ENCODE peak calls at places on chromosome 12, in eight cellular contexts. One of them, this sample, is unnamed.
A peak's percentile ranks its signal among the peaks of the same experiment; 100 is the strongest.

GRCh38 chr12:123928274-123928865 is 44.3 kb downstream of the CCDC92 start:
- DNase-seq in ovary: no peak
- DNase-seq in A549: no peak
- DNase-seq in AG04450: no peak
- DNase-seq in GM23248: no peak
- DNase-seq in BJ: no peak
- DNase-seq in fibroblast of lung: no peak
- DNase-seq in spleen: no peak
- DNase-seq in this sample: no peak

GRCh38 chr12:29616664-29617409 is 119.4 kb upstream of the OVCH1 start:
- DNase-seq in ovary: no peak
- DNase-seq in A549: peak; percentile 11
- DNase-seq in AG04450: no peak
- DNase-seq in GM23248: peak; percentile 93
- DNase-seq in BJ: peak; percentile 37
- DNase-seq in fibroblast of lung: peak; percentile 90
- DNase-seq in spleen: no peak
- DNase-seq in this sample: no peak

GRCh38 chr12:49706351-49707126 is 666 bp downstream of the FMNL3 start:
- DNase-seq in ovary: peak; percentile 70
- DNase-seq in A549: no peak
- DNase-seq in AG04450: no peak
- DNase-seq in GM23248: peak; percentile 65
- DNase-seq in BJ: no peak
- DNase-seq in fibroblast of lung: peak; percentile 48
- DNase-seq in spleen: no peak
- DNase-seq in this sample: peak; percentile 58

GRCh38 chr12:64730585-64730964 is 28.6 kb downstream of the GNS start:
- DNase-seq in ovary: no peak
- DNase-seq in A549: no peak
- DNase-seq in AG04450: no peak
- DNase-seq in GM23248: no peak
- DNase-seq in BJ: no peak
- DNase-seq in fibroblast of lung: no peak
- DNase-seq in spleen: no peak
- DNase-seq in this sample: no peak

GRCh38 chr12:63038361-63039100 is 103.6 kb upstream of the PPM1H start:
- DNase-seq in ovary: no peak
- DNase-seq in A549: no peak
- DNase-seq in AG04450: no peak
- DNase-seq in GM23248: no peak
- DNase-seq in BJ: no peak
- DNase-seq in fibroblast of lung: no peak
- DNase-seq in spleen: no peak
- DNase-seq in this sample: no peak

GRCh38 chr12:94289551-94290312 is 141.4 kb downstream of the PLXNC1 start:
- DNase-seq in ovary: peak; percentile 67
- DNase-seq in A549: no peak
- DNase-seq in AG04450: no peak
- DNase-seq in GM23248: peak; percentile 80
- DNase-seq in BJ: peak; percentile 77
- DNase-seq in fibroblast of lung: peak; percentile 82
- DNase-seq in spleen: no peak
- DNase-seq in this sample: no peak

GRCh38 chr12:112971248-112971647 is 7.1 kb upstream of the OAS2 start:
- DNase-seq in ovary: no peak
- DNase-seq in A549: no peak
- DNase-seq in AG04450: no peak
- DNase-seq in GM23248: no peak
- DNase-seq in BJ: no peak
- DNase-seq in fibroblast of lung: peak; percentile 6
- DNase-seq in spleen: no peak
- DNase-seq in this sample: no peak

GRCh38 chr12:20196767-20197166 is 171.6 kb upstream of the PDE3A start:
- DNase-seq in ovary: no peak
- DNase-seq in A549: no peak
- DNase-seq in AG04450: no peak
- DNase-seq in GM23248: no peak
- DNase-seq in BJ: no peak
- DNase-seq in fibroblast of lung: no peak
- DNase-seq in spleen: no peak
- DNase-seq in this sample: no peak

GRCh38 chr12:124673881-124674617 is 106.6 kb upstream of the NCOR2 start:
- DNase-seq in ovary: no peak
- DNase-seq in A549: no peak
- DNase-seq in AG04450: no peak
- DNase-seq in GM23248: no peak
- DNase-seq in BJ: no peak
- DNase-seq in fibroblast of lung: peak; percentile 41
- DNase-seq in spleen: no peak
- DNase-seq in this sample: peak; percentile 49

GRCh38 chr12:106248849-106249371 is 1.1 kb upstream of the CKAP4 start:
- DNase-seq in ovary: no peak
- DNase-seq in A549: no peak
- DNase-seq in AG04450: no peak
- DNase-seq in GM23248: peak; percentile 90
- DNase-seq in BJ: no peak
- DNase-seq in fibroblast of lung: peak; percentile 65
- DNase-seq in spleen: peak; percentile 81
- DNase-seq in this sample: no peak

GRCh38 chr12:52789637-52790426 is 6.1 kb downstream of the KRT3 start:
- DNase-seq in ovary: no peak
- DNase-seq in A549: no peak
- DNase-seq in AG04450: no peak
- DNase-seq in GM23248: peak; percentile 28
- DNase-seq in BJ: no peak
- DNase-seq in fibroblast of lung: peak; percentile 11
- DNase-seq in spleen: peak; percentile 66
- DNase-seq in this sample: no peak

GRCh38 chr12:57726151-57726883 is 12.2 kb downstream of the AGAP2 start:
- DNase-seq in ovary: peak; percentile 85
- DNase-seq in A549: peak; percentile 89
- DNase-seq in AG04450: peak; percentile 47
- DNase-seq in GM23248: peak; percentile 95
- DNase-seq in BJ: peak; percentile 19
- DNase-seq in fibroblast of lung: peak; percentile 67
- DNase-seq in spleen: peak; percentile 87
- DNase-seq in this sample: peak; percentile 91

GRCh38 chr12:16531623-16532022 is 74.3 kb downstream of the LMO3 start:
- DNase-seq in ovary: no peak
- DNase-seq in A549: no peak
- DNase-seq in AG04450: no peak
- DNase-seq in GM23248: no peak
- DNase-seq in BJ: no peak
- DNase-seq in fibroblast of lung: peak; percentile 14
- DNase-seq in spleen: no peak
- DNase-seq in this sample: no peak

GRCh38 chr12:106493531-106493930 is 89.3 kb upstream of the RFX4 start:
- DNase-seq in ovary: no peak
- DNase-seq in A549: no peak
- DNase-seq in AG04450: no peak
- DNase-seq in GM23248: no peak
- DNase-seq in BJ: no peak
- DNase-seq in fibroblast of lung: no peak
- DNase-seq in spleen: no peak
- DNase-seq in this sample: no peak

GRCh38 chr12:65631621-65632111 is 192.6 kb upstream of the HMGA2 start:
- DNase-seq in ovary: no peak
- DNase-seq in A549: peak; percentile 95
- DNase-seq in AG04450: peak; percentile 97
- DNase-seq in GM23248: peak; percentile 99
- DNase-seq in BJ: peak; percentile 100
- DNase-seq in fibroblast of lung: peak; percentile 100
- DNase-seq in spleen: no peak
- DNase-seq in this sample: no peak

GRCh38 chr12:127987199-127987901 is 279.6 kb upstream of the TMEM132C start:
- DNase-seq in ovary: no peak
- DNase-seq in A549: no peak
- DNase-seq in AG04450: no peak
- DNase-seq in GM23248: peak; percentile 34
- DNase-seq in BJ: peak; percentile 65
- DNase-seq in fibroblast of lung: peak; percentile 78
- DNase-seq in spleen: no peak
- DNase-seq in this sample: no peak

GRCh38 chr12:130017571-130018449 is 114.0 kb upstream of the TMEM132D start:
- DNase-seq in ovary: peak; percentile 41
- DNase-seq in A549: no peak
- DNase-seq in AG04450: no peak
- DNase-seq in GM23248: peak; percentile 28
- DNase-seq in BJ: no peak
- DNase-seq in fibroblast of lung: peak; percentile 10
- DNase-seq in spleen: no peak
- DNase-seq in this sample: no peak

GRCh38 chr12:47277972-47278448 is 198.3 kb upstream of the AMIGO2 start:
- DNase-seq in ovary: no peak
- DNase-seq in A549: peak; percentile 98
- DNase-seq in AG04450: peak; percentile 61
- DNase-seq in GM23248: peak; percentile 99
- DNase-seq in BJ: peak; percentile 52
- DNase-seq in fibroblast of lung: peak; percentile 97
- DNase-seq in spleen: no peak
- DNase-seq in this sample: no peak

GRCh38 chr12:7354521-7354920 is 50.6 kb downstream of the ACSM4 start:
- DNase-seq in ovary: no peak
- DNase-seq in A549: no peak
- DNase-seq in AG04450: no peak
- DNase-seq in GM23248: peak; percentile 48
- DNase-seq in BJ: no peak
- DNase-seq in fibroblast of lung: no peak
- DNase-seq in spleen: no peak
- DNase-seq in this sample: no peak

GRCh38 chr12:20627001-20627588 is 68.0 kb upstream of the SLCO1C1 start:
- DNase-seq in ovary: no peak
- DNase-seq in A549: no peak
- DNase-seq in AG04450: no peak
- DNase-seq in GM23248: no peak
- DNase-seq in BJ: no peak
- DNase-seq in fibroblast of lung: no peak
- DNase-seq in spleen: no peak
- DNase-seq in this sample: no peak

GRCh38 chr12:100450726-100451125 is 22.9 kb upstream of the NR1H4 start:
- DNase-seq in ovary: no peak
- DNase-seq in A549: no peak
- DNase-seq in AG04450: no peak
- DNase-seq in GM23248: peak; percentile 10
- DNase-seq in BJ: no peak
- DNase-seq in fibroblast of lung: peak; percentile 0
- DNase-seq in spleen: no peak
- DNase-seq in this sample: no peak

GRCh38 chr12:9943244-9943643 is 11.1 kb upstream of the CLEC2A start:
- DNase-seq in ovary: no peak
- DNase-seq in A549: no peak
- DNase-seq in AG04450: no peak
- DNase-seq in GM23248: no peak
- DNase-seq in BJ: no peak
- DNase-seq in fibroblast of lung: no peak
- DNase-seq in spleen: peak; percentile 84
- DNase-seq in this sample: no peak
- H3K4me3 ChIP-seq in ovary: no peak overlapping the region
- H3K4me3 ChIP-seq in A549: no peak overlapping the region
- H3K4me3 ChIP-seq in AG04450: no peak overlapping the region
- H3K4me3 ChIP-seq in GM23248: no peak overlapping the region
- H3K4me3 ChIP-seq in BJ: no peak overlapping the region
- H3K4me3 ChIP-seq in fibroblast of lung: no peak overlapping the region
- H3K4me3 ChIP-seq in spleen: no peak overlapping the region
- H3K4me3 ChIP-seq in this sample: no peak overlapping the region

GRCh38 chr12:27077586-27077985 is 4.8 kb downstream of the C12orf71 start:
- DNase-seq in ovary: no peak
- DNase-seq in A549: no peak
- DNase-seq in AG04450: no peak
- DNase-seq in GM23248: no peak
- DNase-seq in BJ: no peak
- DNase-seq in fibroblast of lung: no peak
- DNase-seq in spleen: no peak
- DNase-seq in this sample: no peak
- H3K4me3 ChIP-seq in ovary: no peak overlapping the region
- H3K4me3 ChIP-seq in A549: no peak overlapping the region
- H3K4me3 ChIP-seq in AG04450: no peak overlapping the region
- H3K4me3 ChIP-seq in GM23248: no peak overlapping the region
- H3K4me3 ChIP-seq in BJ: no peak overlapping the region
- H3K4me3 ChIP-seq in fibroblast of lung: no peak overlapping the region
- H3K4me3 ChIP-seq in spleen: no peak overlapping the region
- H3K4me3 ChIP-seq in this sample: no peak overlapping the region

GRCh38 chr12:42237052-42237852 is 796 bp downstream of the YAF2 start:
- DNase-seq in ovary: peak; percentile 77
- DNase-seq in A549: peak; percentile 94
- DNase-seq in AG04450: no peak
- DNase-seq in GM23248: peak; percentile 92
- DNase-seq in BJ: peak; percentile 9
- DNase-seq in fibroblast of lung: peak; percentile 83
- DNase-seq in spleen: peak; percentile 95
- DNase-seq in this sample: peak; percentile 90

GRCh38 chr12:42235426-42235825 is 2.6 kb downstream of the YAF2 start:
- DNase-seq in ovary: no peak
- DNase-seq in A549: no peak
- DNase-seq in AG04450: no peak
- DNase-seq in GM23248: no peak
- DNase-seq in BJ: no peak
- DNase-seq in fibroblast of lung: no peak
- DNase-seq in spleen: no peak
- DNase-seq in this sample: no peak

GRCh38 chr12:42237853-42238239 is 202 bp downstream of the YAF2 start:
- DNase-seq in ovary: no peak
- DNase-seq in A549: no peak
- DNase-seq in AG04450: no peak
- DNase-seq in GM23248: peak; percentile 55
- DNase-seq in BJ: no peak
- DNase-seq in fibroblast of lung: no peak
- DNase-seq in spleen: no peak
- DNase-seq in this sample: no peak

GRCh38 chr12:42236017-42236416 is 2.0 kb downstream of the YAF2 start:
- DNase-seq in ovary: no peak
- DNase-seq in A549: no peak
- DNase-seq in AG04450: no peak
- DNase-seq in GM23248: peak; percentile 30
- DNase-seq in BJ: no peak
- DNase-seq in fibroblast of lung: peak; percentile 32
- DNase-seq in spleen: no peak
- DNase-seq in this sample: no peak

GRCh38 chr12:42234970-42235369 is 3.1 kb downstream of the YAF2 start:
- DNase-seq in ovary: no peak
- DNase-seq in A549: no peak
- DNase-seq in AG04450: no peak
- DNase-seq in GM23248: peak; percentile 33
- DNase-seq in BJ: no peak
- DNase-seq in fibroblast of lung: no peak
- DNase-seq in spleen: no peak
- DNase-seq in this sample: no peak
- H3K4me3 ChIP-seq in ovary: no peak overlapping the region
- H3K4me3 ChIP-seq in A549: no peak overlapping the region
- H3K4me3 ChIP-seq in AG04450: no peak overlapping the region
- H3K4me3 ChIP-seq in GM23248: peak overlapping the region; percentile 91
- H3K4me3 ChIP-seq in BJ: no peak overlapping the region
- H3K4me3 ChIP-seq in fibroblast of lung: no peak overlapping the region
- H3K4me3 ChIP-seq in spleen: peak overlapping the region; percentile 32
- H3K4me3 ChIP-seq in this sample: no peak overlapping the region

DNA sequence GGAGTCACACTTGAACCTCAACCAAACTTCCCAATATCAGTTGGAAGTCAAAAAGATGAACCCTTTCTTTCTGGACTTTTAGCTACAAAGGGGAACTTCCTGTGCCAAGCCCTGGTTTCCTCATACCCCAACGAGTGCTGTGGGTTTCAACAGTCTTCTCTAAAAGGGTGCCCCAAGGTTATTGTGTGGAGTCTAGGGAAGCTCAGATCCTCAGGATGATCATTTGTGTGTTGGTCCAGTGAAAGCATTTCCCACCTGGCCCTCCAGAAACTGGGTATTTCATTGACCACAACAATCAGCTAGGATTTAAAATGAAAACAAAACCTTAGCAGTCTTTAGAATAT is 29.4 kb downstream of the P2RX4 start:
- DNase-seq in ovary: no peak
- DNase-seq in A549: no peak
- DNase-seq in AG04450: no peak
- DNase-seq in GM23248: no peak
- DNase-seq in BJ: no peak
- DNase-seq in fibroblast of lung: no peak
- DNase-seq in spleen: no peak
- DNase-seq in this sample: no peak
- H3K4me3 ChIP-seq in ovary: no peak overlapping the region
- H3K4me3 ChIP-seq in A549: no peak overlapping the region
- H3K4me3 ChIP-seq in AG04450: no peak overlapping the region
- H3K4me3 ChIP-seq in GM23248: no peak overlapping the region
- H3K4me3 ChIP-seq in BJ: no peak overlapping the region
- H3K4me3 ChIP-seq in fibroblast of lung: no peak overlapping the region
- H3K4me3 ChIP-seq in spleen: peak overlapping the region; percentile 19
- H3K4me3 ChIP-seq in this sample: no peak overlapping the region

This sample was measured in aorta.